ENCODE peak calls at places on chromosomes 5 and 9, in seven cellular contexts. Y is IMR-90, V is sigmoid colon, Q is ovary, N is transverse colon, U is spleen, Z is tibial nerve. S is an unnamed sample.

GRCh38 chr9:117825609-117826347 is 121.6 kb downstream of the TLR4 start:
- DNase-seq in Q (no peak), U (no peak), V (no peak), Y (no peak), N (no peak), Z (no peak), S (no peak)

GRCh38 chr9:108093773-108094675 is 604.5 kb upstream of the KLF4 start:
- DNase-seq in Z (no peak), U (no peak), Q (no peak), Y (no peak), V (no peak), N (peak), S (no peak)

GRCh38 chr9:76700916-76701315 is 63.3 kb upstream of the PCA3 start:
- DNase-seq in V (no peak), N (no peak), Z (no peak), Y (no peak), Q (no peak), U (no peak), S (no peak)

GRCh38 chr9:124037790-124038189 is 26.2 kb downstream of the LHX2 start:
- DNase-seq in Z (no peak), U (peak), Q (no peak), N (no peak), Y (no peak), V (peak), S (no peak)

GRCh38 chr9:6305954-6306563 is 22.1 kb upstream of the TPD52L3 start:
- DNase-seq in Z (no peak), Q (no peak), V (no peak), N (no peak), Y (peak), U (no peak), S (no peak)

GRCh38 chr9:124618476-124618875 is 111.3 kb upstream of the NR5A1 start:
- DNase-seq in Y (no peak), Q (no peak), Z (no peak), N (no peak), U (no peak), V (no peak), S (no peak)

GRCh38 chr5:83662558-83662957 is 58.1 kb downstream of the HAPLN1 start:
- DNase-seq in V (no peak), Z (no peak), Q (no peak), U (no peak), N (no peak), Y (no peak), S (no peak)

GRCh38 chr9:115033800-115034199 is 84.2 kb downstream of the TNC start:
- DNase-seq in Z (no peak), U (no peak), N (no peak), Q (no peak), V (no peak), Y (no peak), S (no peak)

GRCh38 chr9:75992480-75993206 is 102.2 kb downstream of the PCSK5 start:
- DNase-seq in Z (no peak), Y (no peak), N (no peak), V (no peak), U (no peak), Q (no peak), S (no peak)

GRCh38 chr9:135661801-135662560 is 1.1 kb upstream of the LCN9 start:
- DNase-seq in N (no peak), Z (no peak), Q (peak), V (no peak), Y (no peak), U (peak), S (no peak)

GRCh38 chr9:135664266-135664665 is 1.2 kb downstream of the LCN9 start:
- DNase-seq in N (no peak), Y (no peak), Z (no peak), Q (no peak), U (peak), V (no peak), S (no peak)

GRCh38 chr9:135663857-135664256 is 748 bp downstream of the LCN9 start:
- DNase-seq in Z (no peak), V (no peak), N (no peak), U (peak), Q (no peak), Y (no peak), S (no peak)

GRCh38 chr9:135663451-135663770 is 302 bp downstream of the LCN9 start:
- DNase-seq in Q (no peak), N (no peak), U (no peak), Y (no peak), V (no peak), Z (no peak), S (no peak)

GRCh38 chr9:135662758-135663450 is at the start of gene LCN9:
- DNase-seq in Z (no peak), V (no peak), N (no peak), Q (peak), Y (no peak), U (peak), S (no peak)
- H3K4me3 ChIP-seq in Z (no peak), V (no peak), N (no peak), Q (no peak), Y (no peak), U (no peak), S (no peak)

GRCh38 chr9:91193658-91194391 is 167.9 kb downstream of the AUH start:
- DNase-seq in Y (peak), Q (peak), Z (peak), U (peak), V (peak), N (peak), S (peak)
- TF ChIP-seq POLR2A in Y (peak), Q (peak), Z (no peak), U (peak), V (peak), N (peak), S (no peak)

GRCh38 chr5:107564896-107565295 is 105.8 kb downstream of the EFNA5 start:
- DNase-seq in Y (no peak), Z (no peak), U (no peak), V (no peak), Q (no peak), N (no peak), S (no peak)
- H3K4me3 ChIP-seq in Y (no peak), Z (no peak), U (no peak), V (no peak), Q (no peak), N (no peak), S (no peak)

DNA sequence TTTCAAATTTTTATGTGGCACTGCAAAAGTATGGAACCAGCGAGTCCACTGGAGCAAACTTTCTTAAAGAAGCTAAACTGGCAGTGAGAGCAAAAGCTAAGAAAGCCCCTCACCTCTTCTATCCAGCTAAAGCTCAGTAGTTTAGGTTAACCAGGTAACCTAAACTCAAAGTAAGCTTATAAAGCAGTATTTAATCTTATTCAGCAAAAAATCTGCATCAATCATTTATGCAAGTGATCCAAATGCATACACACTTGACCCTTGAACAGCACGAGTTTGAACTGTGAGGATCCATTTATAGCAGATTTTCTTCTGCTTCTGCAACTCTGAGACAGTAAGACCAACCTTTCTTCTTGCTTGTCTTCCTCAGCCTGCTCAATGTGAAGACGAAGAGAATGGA is 363.8 kb upstream of the CDH18 start:
- DNase-seq in U (no peak), N (no peak), V (no peak), Z (no peak), Y (no peak), Q (no peak), S (no peak)
- TF ChIP-seq POLR2A in U (no peak), N (no peak), V (no peak), Z (no peak), Y (no peak), Q (no peak), S (no peak)

GRCh38 chr5:8461543-8461942 is 592.6 kb downstream of the MTRR start:
- DNase-seq in Y (no peak), U (no peak), N (no peak), Q (no peak), Z (no peak), V (no peak), S (no peak)

GRCh38 chr5:8458038-8458383 is 589.1 kb downstream of the MTRR start:
- DNase-seq in Q (no peak), Y (peak), U (no peak), Z (no peak), N (no peak), V (no peak), S (no peak)

GRCh38 chr5:8462565-8462964 is 593.6 kb downstream of the MTRR start:
- DNase-seq in N (no peak), Y (no peak), V (no peak), U (no peak), Q (no peak), Z (no peak), S (no peak)

GRCh38 chr5:8456846-8457186 is 587.9 kb downstream of the MTRR start:
- DNase-seq in Y (peak), U (no peak), V (no peak), N (no peak), Z (no peak), Q (no peak), S (no peak)

GRCh38 chr5:8457187-8458037 is 588.5 kb downstream of the MTRR start:
- DNase-seq in U (peak), Q (peak), Z (peak), V (peak), N (peak), Y (peak), S (peak)
- H3K4me3 ChIP-seq in U (peak), Q (peak), Z (peak), V (peak), N (peak), Y (peak), S (peak)

GRCh38 chr9:131476777-131477345 is 25.9 kb upstream of the POMT1 start:
- DNase-seq in Z (no peak), Y (no peak), N (no peak), V (peak), U (peak), Q (no peak), S (no peak)
- TF ChIP-seq POLR2A in Z (no peak), Y (no peak), N (no peak), V (no peak), U (no peak), Q (no peak), S (no peak)

GRCh38 chr9:70478963-70479641 is 64.6 kb upstream of the KLF9 start:
- DNase-seq in Q (no peak), N (peak), Y (peak), Z (peak), U (no peak), V (peak), S (peak)
- H3K4me3 ChIP-seq in Q (no peak), N (no peak), Y (no peak), Z (peak), U (no peak), V (no peak), S (no peak)

DNA sequence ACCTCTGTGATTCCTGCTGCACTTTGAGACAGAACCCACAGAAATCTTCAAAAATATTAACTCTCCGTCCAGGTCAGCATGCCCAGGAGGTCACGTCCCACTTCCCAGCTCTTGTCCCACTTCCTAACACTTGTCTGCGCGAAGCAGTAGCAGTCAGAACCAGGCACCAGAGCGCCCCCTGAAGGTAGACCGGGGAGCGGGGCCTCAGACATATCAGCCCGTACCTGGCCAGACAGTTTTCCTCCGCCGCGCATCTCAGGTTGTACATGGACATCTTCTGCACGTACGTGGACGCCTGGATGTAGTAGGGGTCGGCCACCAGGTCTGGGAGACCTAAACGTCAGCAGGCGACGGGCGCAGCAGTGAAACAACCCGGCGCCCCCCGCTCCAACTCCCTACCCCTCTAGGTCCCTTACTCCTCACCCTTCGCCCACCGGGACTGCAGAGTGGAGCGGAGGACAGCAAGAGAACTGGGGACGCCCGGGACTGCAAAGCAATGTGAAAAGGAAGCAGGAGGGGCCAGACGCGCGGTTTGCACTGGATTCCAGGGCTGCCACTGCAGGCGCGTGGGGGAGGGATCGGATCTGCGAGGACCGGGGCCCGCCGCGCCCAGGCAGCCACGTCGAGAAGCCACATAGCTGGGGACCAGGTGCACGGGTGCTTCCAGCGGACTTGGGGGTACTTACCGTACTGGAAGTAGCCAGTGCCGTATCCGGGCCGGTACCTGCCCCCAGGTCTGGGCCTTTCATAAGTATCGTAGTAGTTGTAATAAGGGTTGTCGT is 1.2 kb downstream of the LOX start:
- DNase-seq in N (peak), Y (peak), Q (peak), U (peak), Z (peak), V (peak), S (peak)
- TF ChIP-seq POLR2A in N (no peak), Y (peak), Q (no peak), U (no peak), Z (no peak), V (no peak), S (no peak)

GRCh38 chr9:35091536-35091935 is 4.9 kb downstream of the PIGO start:
- DNase-seq in V (no peak), N (no peak), Y (no peak), Z (no peak), Q (no peak), U (no peak), S (no peak)

GRCh38 chr9:35096035-35096849 is at the start of gene PIGO:
- DNase-seq in V (peak), Q (peak), U (peak), Y (peak), Z (peak), N (peak), S (peak)

GRCh38 chr9:35097573-35097972 is 1.2 kb upstream of the PIGO start:
- DNase-seq in N (no peak), Y (no peak), U (no peak), Z (no peak), Q (no peak), V (no peak), S (no peak)

GRCh38 chr9:35095175-35095574 is 1.2 kb downstream of the PIGO start:
- DNase-seq in Z (no peak), U (no peak), Y (no peak), Q (no peak), N (no peak), V (no peak), S (no peak)
- H3K4me3 ChIP-seq in Z (no peak), U (peak), Y (no peak), Q (no peak), N (no peak), V (no peak), S (no peak)

DNA sequence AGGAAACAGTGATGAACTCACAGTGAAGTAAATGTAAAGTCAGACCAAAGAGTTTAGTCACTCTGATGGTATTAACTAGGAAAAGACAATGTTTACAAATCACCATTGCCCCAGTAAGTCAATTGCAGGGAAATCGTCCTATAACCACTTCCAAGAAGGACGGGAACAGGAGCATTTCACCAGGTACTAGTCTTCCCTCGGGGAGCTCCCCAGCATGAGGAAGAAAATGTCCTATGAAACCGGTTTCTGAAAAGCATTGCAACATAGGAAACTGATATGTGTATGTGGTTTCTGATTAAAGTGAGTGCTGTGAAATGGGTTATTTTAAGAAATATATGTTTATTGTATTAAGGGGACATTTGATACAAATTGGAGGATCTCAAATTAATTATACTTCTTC is 626.7 kb upstream of the ADAMTS16 start:
- DNase-seq in Y (no peak), V (no peak), N (no peak), U (no peak), Z (no peak), Q (no peak), S (no peak)
- TF ChIP-seq POLR2A in Y (no peak), V (no peak), N (no peak), U (no peak), Z (no peak), Q (no peak), S (no peak)

S was measured in lower leg skin.